ENCODE peak calls at places on chromosomes 7 and 10, in nine cellular contexts. One of them, this sample, is unnamed.

GRCh38 chr7:4103352-4104091 is 578.6 kb upstream of the FOXK1 start:
- DNase-seq in ureter: peak; percentile 33
- DNase-seq in upper lobe of right lung: no peak
- DNase-seq in activated T-cell treated with anti-CD3 and anti-CD28 coated beads, Interleukin-2, amount 50 U/mL, for 48 hours: no peak
- DNase-seq in activated CD8-positive, alpha-beta memory T cell treated with anti-CD3 and anti-CD28 coated beads, Interleukin-2, amount 50 U/mL, for 48 hours: no peak
- DNase-seq in fibroblast of the conjunctiva: no peak
- DNase-seq in ovary: no peak
- DNase-seq in hypothalamus: no peak
- DNase-seq in T47D: peak; percentile 43
- DNase-seq in this sample: no peak

GRCh38 chr10:101902032-101902799 is 58.6 kb upstream of the KCNIP2 start:
- DNase-seq in ureter: no peak
- DNase-seq in upper lobe of right lung: no peak
- DNase-seq in activated T-cell treated with anti-CD3 and anti-CD28 coated beads, Interleukin-2, amount 50 U/mL, for 48 hours: no peak
- DNase-seq in activated CD8-positive, alpha-beta memory T cell treated with anti-CD3 and anti-CD28 coated beads, Interleukin-2, amount 50 U/mL, for 48 hours: no peak
- DNase-seq in fibroblast of the conjunctiva: no peak
- DNase-seq in ovary: no peak
- DNase-seq in hypothalamus: no peak
- DNase-seq in T47D: no peak
- DNase-seq in this sample: no peak

GRCh38 chr7:114574384-114574783 is 159.8 kb downstream of the FOXP2 start:
- DNase-seq in ureter: no peak
- DNase-seq in upper lobe of right lung: no peak
- DNase-seq in activated T-cell treated with anti-CD3 and anti-CD28 coated beads, Interleukin-2, amount 50 U/mL, for 48 hours: no peak
- DNase-seq in activated CD8-positive, alpha-beta memory T cell treated with anti-CD3 and anti-CD28 coated beads, Interleukin-2, amount 50 U/mL, for 48 hours: no peak
- DNase-seq in fibroblast of the conjunctiva: peak; percentile 44
- DNase-seq in ovary: no peak
- DNase-seq in hypothalamus: no peak
- DNase-seq in T47D: no peak
- DNase-seq in this sample: no peak

GRCh38 chr10:96663794-96664193 is 56.5 kb downstream of the PIK3AP1 start:
- DNase-seq in ureter: no peak
- DNase-seq in upper lobe of right lung: no peak
- DNase-seq in activated T-cell treated with anti-CD3 and anti-CD28 coated beads, Interleukin-2, amount 50 U/mL, for 48 hours: no peak
- DNase-seq in activated CD8-positive, alpha-beta memory T cell treated with anti-CD3 and anti-CD28 coated beads, Interleukin-2, amount 50 U/mL, for 48 hours: no peak
- DNase-seq in fibroblast of the conjunctiva: no peak
- DNase-seq in ovary: peak; percentile 28
- DNase-seq in hypothalamus: no peak
- DNase-seq in T47D: no peak
- DNase-seq in this sample: no peak

GRCh38 chr10:105398202-105398601 is 757.1 kb downstream of the SORCS3 start:
- DNase-seq in ureter: no peak
- DNase-seq in upper lobe of right lung: no peak
- DNase-seq in activated T-cell treated with anti-CD3 and anti-CD28 coated beads, Interleukin-2, amount 50 U/mL, for 48 hours: no peak
- DNase-seq in activated CD8-positive, alpha-beta memory T cell treated with anti-CD3 and anti-CD28 coated beads, Interleukin-2, amount 50 U/mL, for 48 hours: no peak
- DNase-seq in fibroblast of the conjunctiva: no peak
- DNase-seq in ovary: no peak
- DNase-seq in hypothalamus: no peak
- DNase-seq in T47D: no peak
- DNase-seq in this sample: peak; percentile 36

GRCh38 chr7:12490105-12490688 is 80.3 kb upstream of the SCIN start:
- DNase-seq in ureter: no peak
- DNase-seq in upper lobe of right lung: no peak
- DNase-seq in activated T-cell treated with anti-CD3 and anti-CD28 coated beads, Interleukin-2, amount 50 U/mL, for 48 hours: no peak
- DNase-seq in activated CD8-positive, alpha-beta memory T cell treated with anti-CD3 and anti-CD28 coated beads, Interleukin-2, amount 50 U/mL, for 48 hours: no peak
- DNase-seq in fibroblast of the conjunctiva: no peak
- DNase-seq in ovary: no peak
- DNase-seq in hypothalamus: no peak
- DNase-seq in T47D: peak; percentile 60
- DNase-seq in this sample: no peak

GRCh38 chr10:11478807-11479206 is 132.6 kb downstream of the USP6NL start:
- DNase-seq in ureter: no peak
- DNase-seq in upper lobe of right lung: no peak
- DNase-seq in activated T-cell treated with anti-CD3 and anti-CD28 coated beads, Interleukin-2, amount 50 U/mL, for 48 hours: no peak
- DNase-seq in activated CD8-positive, alpha-beta memory T cell treated with anti-CD3 and anti-CD28 coated beads, Interleukin-2, amount 50 U/mL, for 48 hours: no peak
- DNase-seq in fibroblast of the conjunctiva: peak; percentile 16
- DNase-seq in ovary: no peak
- DNase-seq in hypothalamus: no peak
- DNase-seq in T47D: no peak
- DNase-seq in this sample: no peak

GRCh38 chr7:120735791-120736190 is 122.2 kb downstream of the TSPAN12 start:
- DNase-seq in ureter: no peak
- DNase-seq in upper lobe of right lung: no peak
- DNase-seq in activated T-cell treated with anti-CD3 and anti-CD28 coated beads, Interleukin-2, amount 50 U/mL, for 48 hours: no peak
- DNase-seq in activated CD8-positive, alpha-beta memory T cell treated with anti-CD3 and anti-CD28 coated beads, Interleukin-2, amount 50 U/mL, for 48 hours: no peak
- DNase-seq in fibroblast of the conjunctiva: peak; percentile 21
- DNase-seq in ovary: no peak
- DNase-seq in hypothalamus: no peak
- DNase-seq in T47D: no peak
- DNase-seq in this sample: no peak

GRCh38 chr7:24574365-24574764 is 1.1 kb downstream of the PALS2 start:
- DNase-seq in ureter: no peak
- DNase-seq in upper lobe of right lung: no peak
- DNase-seq in activated T-cell treated with anti-CD3 and anti-CD28 coated beads, Interleukin-2, amount 50 U/mL, for 48 hours: no peak
- DNase-seq in activated CD8-positive, alpha-beta memory T cell treated with anti-CD3 and anti-CD28 coated beads, Interleukin-2, amount 50 U/mL, for 48 hours: no peak
- DNase-seq in fibroblast of the conjunctiva: no peak
- DNase-seq in ovary: no peak
- DNase-seq in hypothalamus: no peak
- DNase-seq in T47D: no peak
- DNase-seq in this sample: no peak

GRCh38 chr10:115164220-115164619 is 71.1 kb downstream of the ATRNL1 start:
- DNase-seq in ureter: no peak
- DNase-seq in upper lobe of right lung: no peak
- DNase-seq in activated T-cell treated with anti-CD3 and anti-CD28 coated beads, Interleukin-2, amount 50 U/mL, for 48 hours: no peak
- DNase-seq in activated CD8-positive, alpha-beta memory T cell treated with anti-CD3 and anti-CD28 coated beads, Interleukin-2, amount 50 U/mL, for 48 hours: no peak
- DNase-seq in fibroblast of the conjunctiva: no peak
- DNase-seq in ovary: no peak
- DNase-seq in hypothalamus: no peak
- DNase-seq in T47D: no peak
- DNase-seq in this sample: no peak

GRCh38 chr10:58573970-58574538 is 61.4 kb downstream of the BICC1 start:
- DNase-seq in ureter: no peak
- DNase-seq in upper lobe of right lung: no peak
- DNase-seq in activated T-cell treated with anti-CD3 and anti-CD28 coated beads, Interleukin-2, amount 50 U/mL, for 48 hours: no peak
- DNase-seq in activated CD8-positive, alpha-beta memory T cell treated with anti-CD3 and anti-CD28 coated beads, Interleukin-2, amount 50 U/mL, for 48 hours: no peak
- DNase-seq in fibroblast of the conjunctiva: no peak
- DNase-seq in ovary: no peak
- DNase-seq in hypothalamus: no peak
- DNase-seq in T47D: no peak
- DNase-seq in this sample: no peak

GRCh38 chr10:119522747-119523426 is 19.6 kb downstream of the RGS10 start:
- DNase-seq in ureter: no peak
- DNase-seq in upper lobe of right lung: no peak
- DNase-seq in activated T-cell treated with anti-CD3 and anti-CD28 coated beads, Interleukin-2, amount 50 U/mL, for 48 hours: no peak
- DNase-seq in activated CD8-positive, alpha-beta memory T cell treated with anti-CD3 and anti-CD28 coated beads, Interleukin-2, amount 50 U/mL, for 48 hours: no peak
- DNase-seq in fibroblast of the conjunctiva: no peak
- DNase-seq in ovary: no peak
- DNase-seq in hypothalamus: no peak
- DNase-seq in T47D: no peak
- DNase-seq in this sample: no peak

GRCh38 chr7:11698273-11698930 is 133.6 kb downstream of the THSD7A start:
- DNase-seq in ureter: no peak
- DNase-seq in upper lobe of right lung: no peak
- DNase-seq in activated T-cell treated with anti-CD3 and anti-CD28 coated beads, Interleukin-2, amount 50 U/mL, for 48 hours: no peak
- DNase-seq in activated CD8-positive, alpha-beta memory T cell treated with anti-CD3 and anti-CD28 coated beads, Interleukin-2, amount 50 U/mL, for 48 hours: no peak
- DNase-seq in fibroblast of the conjunctiva: no peak
- DNase-seq in ovary: no peak
- DNase-seq in hypothalamus: no peak
- DNase-seq in T47D: no peak
- DNase-seq in this sample: no peak

GRCh38 chr7:151342102-151342646 is 562 bp downstream of the NUB1 start:
- DNase-seq in ureter: no peak
- DNase-seq in upper lobe of right lung: no peak
- DNase-seq in activated T-cell treated with anti-CD3 and anti-CD28 coated beads, Interleukin-2, amount 50 U/mL, for 48 hours: no peak
- DNase-seq in activated CD8-positive, alpha-beta memory T cell treated with anti-CD3 and anti-CD28 coated beads, Interleukin-2, amount 50 U/mL, for 48 hours: no peak
- DNase-seq in fibroblast of the conjunctiva: no peak
- DNase-seq in ovary: no peak
- DNase-seq in hypothalamus: no peak
- DNase-seq in T47D: no peak
- DNase-seq in this sample: no peak

GRCh38 chr10:62239994-62240393 is 28.6 kb downstream of the RTKN2 start:
- DNase-seq in ureter: no peak
- DNase-seq in upper lobe of right lung: no peak
- DNase-seq in activated T-cell treated with anti-CD3 and anti-CD28 coated beads, Interleukin-2, amount 50 U/mL, for 48 hours: no peak
- DNase-seq in activated CD8-positive, alpha-beta memory T cell treated with anti-CD3 and anti-CD28 coated beads, Interleukin-2, amount 50 U/mL, for 48 hours: no peak
- DNase-seq in fibroblast of the conjunctiva: no peak
- DNase-seq in ovary: no peak
- DNase-seq in hypothalamus: no peak
- DNase-seq in T47D: no peak
- DNase-seq in this sample: peak; percentile 16

GRCh38 chr7:139886206-139886605 is 57.1 kb downstream of the TBXAS1 start:
- DNase-seq in ureter: no peak
- DNase-seq in upper lobe of right lung: no peak
- DNase-seq in activated T-cell treated with anti-CD3 and anti-CD28 coated beads, Interleukin-2, amount 50 U/mL, for 48 hours: no peak
- DNase-seq in activated CD8-positive, alpha-beta memory T cell treated with anti-CD3 and anti-CD28 coated beads, Interleukin-2, amount 50 U/mL, for 48 hours: no peak
- DNase-seq in fibroblast of the conjunctiva: no peak
- DNase-seq in ovary: no peak
- DNase-seq in hypothalamus: no peak
- DNase-seq in T47D: no peak
- DNase-seq in this sample: no peak

GRCh38 chr7:192035-192649 is at the start of gene FAM20C:
- DNase-seq in ureter: peak; percentile 84
- DNase-seq in upper lobe of right lung: peak; percentile 95
- DNase-seq in activated T-cell treated with anti-CD3 and anti-CD28 coated beads, Interleukin-2, amount 50 U/mL, for 48 hours: peak; percentile 38
- DNase-seq in activated CD8-positive, alpha-beta memory T cell treated with anti-CD3 and anti-CD28 coated beads, Interleukin-2, amount 50 U/mL, for 48 hours: peak; percentile 73
- DNase-seq in fibroblast of the conjunctiva: peak; percentile 38
- DNase-seq in ovary: peak; percentile 85
- DNase-seq in hypothalamus: peak; percentile 95
- DNase-seq in T47D: peak; percentile 93
- DNase-seq in this sample: peak; percentile 95

GRCh38 chr7:142405122-142405765 is 147.4 kb upstream of the PRSS58 start:
- DNase-seq in ureter: no peak
- DNase-seq in upper lobe of right lung: no peak
- DNase-seq in activated T-cell treated with anti-CD3 and anti-CD28 coated beads, Interleukin-2, amount 50 U/mL, for 48 hours: no peak
- DNase-seq in activated CD8-positive, alpha-beta memory T cell treated with anti-CD3 and anti-CD28 coated beads, Interleukin-2, amount 50 U/mL, for 48 hours: no peak
- DNase-seq in fibroblast of the conjunctiva: no peak
- DNase-seq in ovary: no peak
- DNase-seq in hypothalamus: no peak
- DNase-seq in T47D: no peak
- DNase-seq in this sample: no peak

GRCh38 chr10:27743736-27744477 is 1.7 kb downstream of the MKX start:
- DNase-seq in ureter: no peak
- DNase-seq in upper lobe of right lung: peak; percentile 64
- DNase-seq in activated T-cell treated with anti-CD3 and anti-CD28 coated beads, Interleukin-2, amount 50 U/mL, for 48 hours: no peak
- DNase-seq in activated CD8-positive, alpha-beta memory T cell treated with anti-CD3 and anti-CD28 coated beads, Interleukin-2, amount 50 U/mL, for 48 hours: peak; percentile 64
- DNase-seq in fibroblast of the conjunctiva: no peak
- DNase-seq in ovary: peak; percentile 27
- DNase-seq in hypothalamus: no peak
- DNase-seq in T47D: no peak
- DNase-seq in this sample: peak; percentile 29

GRCh38 chr7:121313220-121313792 is 15.5 kb upstream of the WNT16 start:
- DNase-seq in ureter: no peak
- DNase-seq in upper lobe of right lung: no peak
- DNase-seq in activated T-cell treated with anti-CD3 and anti-CD28 coated beads, Interleukin-2, amount 50 U/mL, for 48 hours: no peak
- DNase-seq in activated CD8-positive, alpha-beta memory T cell treated with anti-CD3 and anti-CD28 coated beads, Interleukin-2, amount 50 U/mL, for 48 hours: no peak
- DNase-seq in fibroblast of the conjunctiva: peak; percentile 56
- DNase-seq in ovary: no peak
- DNase-seq in hypothalamus: no peak
- DNase-seq in T47D: no peak
- DNase-seq in this sample: no peak

This sample was measured in left ventricle myocardium superior.